ENCODE peak calls at places on chromosome 5, in seven cellular contexts. B, X, E, H, D, Y and C are unnamed samples.

GRCh38 chr5:86838078-86838477 is 220.3 kb downstream of the COX7C start:
- DNase-seq in Y (no peak), D (no peak), H (no peak), B (no peak), E (no peak), X (no peak), C (no peak)

GRCh38 chr5:32259033-32259432 is 53.7 kb downstream of the MTMR12 start:
- DNase-seq in E (no peak), X (no peak), H (no peak), Y (no peak), B (no peak), D (no peak), C (no peak)

GRCh38 chr5:77518304-77518703 is 26.2 kb upstream of the WDR41 start:
- DNase-seq in D (peak; percentile 5), B (no peak), Y (no peak), X (no peak), E (peak; percentile 22), H (no peak), C (no peak)

GRCh38 chr5:103867857-103868598 is 305.4 kb upstream of the NUDT12 start:
- DNase-seq in X (no peak), Y (no peak), D (no peak), E (peak; percentile 21), B (no peak), H (no peak), C (no peak)

GRCh38 chr5:138662599-138662998 is 87.4 kb upstream of the HSPA9 start:
- DNase-seq in B (no peak), X (no peak), H (peak; percentile 15), Y (no peak), E (no peak), D (no peak), C (no peak)

GRCh38 chr5:141783599-141784296 is 94.5 kb downstream of the PCDH1 start:
- DNase-seq in X (no peak), B (peak; percentile 51), E (no peak), H (no peak), Y (no peak), D (no peak), C (peak; percentile 21)

GRCh38 chr5:14054965-14055963 is 87.9 kb upstream of the TRIO start:
- DNase-seq in H (no peak), D (no peak), Y (no peak), E (no peak), B (no peak), X (no peak), C (no peak)

GRCh38 chr5:125209650-125210049 is 463.2 kb upstream of the ZNF608 start:
- DNase-seq in Y (no peak), H (no peak), B (no peak), E (no peak), X (no peak), D (peak; percentile 48), C (no peak)

GRCh38 chr5:322281-322941 is 897 bp downstream of the AHRR start:
- DNase-seq in Y (no peak), E (no peak), X (no peak), H (no peak), B (no peak), D (peak; percentile 61), C (no peak)